ENCODE peak calls at places on chromosomes 1 and 21, in nine cellular contexts. J is A549, Q is WTC11, K is H9, I is Calu3, W is mucosa of descending colon, A is adrenal gland, O is psoas muscle, T is coronary artery. U is an unnamed sample.

GRCh38 chr1:14835725-14836124 is 237.2 kb downstream of the KAZN start:
- DNase-seq in J (no peak), Q (no peak), K (no peak), I (no peak), W (no peak), A (no peak), O (no peak), T (no peak), U (no peak)

GRCh38 chr1:6473974-6474814 is 8.2 kb upstream of the TNFRSF25 start:
- DNase-seq in J (no peak), Q (peak; percentile 59), K (no peak), I (no peak), W (peak; percentile 75), A (no peak), O (no peak), T (no peak), U (no peak)

GRCh38 chr21:36966846-36967657 is 583 bp upstream of the HLCS start:
- DNase-seq in J (no peak), Q (peak; percentile 53), K (no peak), I (no peak), W (no peak), A (no peak), O (no peak), T (no peak), U (no peak)

GRCh38 chr1:2539312-2539907 is 9.3 kb upstream of the HES5 start:
- DNase-seq in J (no peak), Q (peak; percentile 83), K (peak; percentile 79), I (peak; percentile 23), W (peak; percentile 41), A (no peak), O (no peak), T (no peak), U (no peak)

GRCh38 chr1:43554444-43554992 is 23.8 kb downstream of the PTPRF start:
- DNase-seq in J (peak; percentile 56), Q (peak; percentile 46), K (peak; percentile 61), I (peak; percentile 49), W (no peak), A (no peak), O (no peak), T (no peak), U (no peak)

GRCh38 chr1:76491737-76492136 is 375.5 kb upstream of the ST6GALNAC5 start:
- DNase-seq in J (no peak), Q (no peak), K (no peak), I (no peak), W (no peak), A (no peak), O (no peak), T (no peak), U (no peak)

GRCh38 chr21:34367320-34367935 is 3.6 kb downstream of the KCNE2 start:
- DNase-seq in J (peak; percentile 74), Q (peak; percentile 48), K (peak; percentile 50), I (peak; percentile 47), W (peak; percentile 74), A (peak; percentile 40), O (no peak), T (peak; percentile 50), U (peak; percentile 85)

GRCh38 chr1:98059616-98060015 is 138.8 kb upstream of the DPYD start:
- DNase-seq in J (no peak), Q (no peak), K (no peak), I (no peak), W (no peak), A (no peak), O (no peak), T (no peak), U (no peak)

GRCh38 chr1:167492509-167492910 is 25.8 kb downstream of the CD247 start:
- DNase-seq in J (no peak), Q (no peak), K (no peak), I (no peak), W (no peak), A (no peak), O (no peak), T (no peak), U (no peak)

GRCh38 chr1:158821723-158822122 is 9.4 kb upstream of the MNDA start:
- DNase-seq in J (no peak), Q (no peak), K (no peak), I (no peak), W (no peak), A (no peak), O (no peak), T (no peak), U (no peak)

GRCh38 chr1:234592240-234592639 is 17.7 kb downstream of the IRF2BP2 start:
- DNase-seq in J (no peak), Q (no peak), K (no peak), I (no peak), W (no peak), A (no peak), O (no peak), T (no peak), U (peak; percentile 48)

GRCh38 chr1:25651824-25652741 is 35.5 kb downstream of the MAN1C1 start:
- DNase-seq in J (no peak), Q (no peak), K (peak; percentile 17), I (no peak), W (no peak), A (no peak), O (peak; percentile 40), T (peak; percentile 68), U (peak; percentile 82)

GRCh38 chr1:210089848-210090247 is 142.7 kb upstream of the SERTAD4 start:
- DNase-seq in J (peak; percentile 66), Q (no peak), K (no peak), I (no peak), W (no peak), A (no peak), O (no peak), T (no peak), U (no peak)

GRCh38 chr1:220294754-220295419 is 22.6 kb upstream of the RAB3GAP2 start:
- DNase-seq in J (no peak), Q (no peak), K (no peak), I (no peak), W (no peak), A (no peak), O (no peak), T (no peak), U (no peak)

GRCh38 chr1:19430121-19431068 is 54.9 kb downstream of the CAPZB start:
- DNase-seq in J (peak; percentile 34), Q (no peak), K (no peak), I (no peak), W (no peak), A (no peak), O (no peak), T (no peak), U (no peak)

GRCh38 chr21:45639206-45640000 is 4.1 kb upstream of the PCBP3 start:
- DNase-seq in J (no peak), Q (no peak), K (no peak), I (no peak), W (no peak), A (no peak), O (no peak), T (no peak), U (peak; percentile 62)

GRCh38 chr1:183905497-183905896 is 100.6 kb downstream of the RGL1 start:
- DNase-seq in J (no peak), Q (no peak), K (no peak), I (no peak), W (no peak), A (no peak), O (no peak), T (no peak), U (no peak)

GRCh38 chr1:205041121-205041758 is 1.8 kb upstream of the CNTN2 start:
- DNase-seq in J (no peak), Q (no peak), K (no peak), I (no peak), W (no peak), A (no peak), O (no peak), T (no peak), U (no peak)

DNA sequence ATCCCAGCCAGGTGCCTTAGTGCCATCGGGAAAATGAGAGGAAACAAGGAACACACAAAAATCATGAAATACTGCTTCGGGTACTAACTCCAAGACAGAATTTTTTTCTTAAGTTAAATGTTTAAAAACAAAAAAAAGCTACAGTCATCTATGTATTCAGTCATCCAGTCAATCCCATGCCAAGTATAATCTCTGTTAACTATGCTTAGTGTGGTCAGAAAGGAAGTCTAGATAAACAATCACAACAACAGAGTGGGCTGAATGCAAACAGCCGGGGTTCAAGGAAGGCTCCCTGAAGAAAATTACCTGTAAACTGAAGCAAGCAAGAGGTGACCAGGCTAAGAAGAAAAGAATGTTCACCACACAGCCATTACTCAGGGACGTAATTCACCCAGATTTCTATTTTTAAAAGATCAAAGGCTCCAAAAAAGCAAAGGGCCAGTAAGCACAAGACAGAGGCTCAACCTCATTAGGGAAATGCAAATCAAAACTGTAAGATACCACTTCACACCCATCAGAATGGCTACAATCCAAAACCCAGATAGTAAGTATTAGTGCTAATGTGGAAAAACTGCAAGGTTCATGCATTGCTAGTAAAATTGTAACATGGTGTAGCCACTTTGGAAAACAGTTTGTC is 53.0 kb downstream of the RERE start:
- DNase-seq in J (no peak), Q (no peak), K (no peak), I (no peak), W (no peak), A (no peak), O (no peak), T (no peak), U (no peak)
- TF ChIP-seq CTCF in J (no peak), Q (no peak), K (no peak), I (no peak), W (no peak), A (no peak), O (no peak), T (no peak), U (no peak)

DNA sequence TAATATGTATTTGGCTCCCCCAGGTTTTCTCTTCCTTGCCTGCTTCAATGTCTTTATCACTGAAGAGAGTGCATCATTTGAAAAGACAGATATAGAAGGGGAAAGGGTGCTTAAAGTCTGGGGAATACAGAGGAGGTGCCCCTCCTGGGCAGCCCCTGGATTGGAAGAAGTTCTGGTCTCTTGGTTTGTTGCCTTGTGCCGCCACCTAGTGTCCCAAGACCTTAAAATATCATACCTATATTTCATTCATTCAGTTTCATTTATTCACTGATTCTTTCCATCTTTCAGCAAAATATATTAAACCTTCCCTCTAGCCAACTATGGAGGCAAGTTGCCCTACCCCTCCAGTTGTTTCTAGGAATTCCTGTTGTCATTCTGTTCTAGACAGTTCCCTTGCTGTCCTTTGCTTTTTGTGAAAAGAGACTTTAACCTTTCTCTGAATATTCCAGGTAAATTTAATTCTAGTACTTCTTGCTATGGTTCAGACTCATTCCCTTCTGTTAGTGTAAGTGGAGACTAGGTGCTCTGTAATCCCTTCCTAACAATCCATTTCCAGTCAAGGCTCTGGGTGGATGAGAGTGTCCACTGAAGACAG is 56.1 kb downstream of the MEF2D start:
- DNase-seq in J (peak; percentile 61), Q (peak; percentile 72), K (no peak), I (peak; percentile 61), W (no peak), A (no peak), O (no peak), T (no peak), U (no peak)
- TF ChIP-seq CTCF in J (peak; percentile 86), Q (peak; percentile 52), K (peak; percentile 84), I (peak; percentile 75), W (no peak), A (peak; percentile 29), O (peak; percentile 30), T (no peak), U (peak; percentile 55)

GRCh38 chr1:202659974-202660373 is 50.3 kb downstream of the SYT2 start:
- DNase-seq in J (peak; percentile 24), Q (no peak), K (no peak), I (no peak), W (no peak), A (no peak), O (no peak), T (no peak), U (no peak)
- TF ChIP-seq CTCF in J (no peak), Q (no peak), K (peak; percentile 37), I (peak; percentile 17), W (no peak), A (no peak), O (no peak), T (no peak), U (no peak)

GRCh38 chr1:84668185-84668584 is 22.1 kb downstream of the SSX2IP start:
- DNase-seq in J (peak; percentile 19), Q (no peak), K (no peak), I (no peak), W (peak; percentile 14), A (no peak), O (no peak), T (no peak), U (no peak)
- TF ChIP-seq CTCF in J (peak; percentile 6), Q (no peak), K (peak; percentile 60), I (no peak), W (no peak), A (no peak), O (peak; percentile 25), T (no peak), U (no peak)

U was measured in osteocyte.